ENCODE peak calls at places on chromosomes 11 and 22, in ten cellular contexts. Q is activated CD4-positive, alpha-beta T cell treated with anti-CD3 and anti-CD28 coated beads for 24 hours; A is aorta; R is NCI-H69; V is amniotic stem cell; C is stimulated activated CD4-positive, alpha-beta T cell treated with anti-CD3 and anti-CD28 coated beads, Interleukin-15, amount 100 ng/mL, for 48 hours; O is H9; E is GM12865; U is naive thymus-derived CD4-positive, alpha-beta T cell; D is CD8-positive, alpha-beta T cell. X is an unnamed sample.

GRCh38 chr11:69135420-69136363 is 20.0 kb upstream of the SMIM38 start:
- DNase-seq in Q (no peak), A (no peak), R (no peak), V (no peak), C (no peak), O (no peak), E (no peak), U (no peak), D (no peak), X (no peak)

GRCh38 chr11:61392991-61393595 is 706 bp downstream of the TMEM216 start:
- DNase-seq in Q (no peak), A (no peak), R (peak), V (no peak), C (no peak), O (no peak), E (peak), U (no peak), D (peak), X (peak)

GRCh38 chr11:102254047-102254446 is 63.2 kb upstream of the BIRC3 start:
- DNase-seq in Q (no peak), A (no peak), R (peak), V (no peak), C (no peak), O (peak), E (no peak), U (no peak), D (no peak), X (no peak)

GRCh38 chr11:20451568-20451967 is 64.1 kb downstream of the PRMT3 start:
- DNase-seq in Q (no peak), A (no peak), R (peak), V (no peak), C (no peak), O (no peak), E (no peak), U (no peak), D (no peak), X (peak)

GRCh38 chr11:122523841-122524531 is 131.5 kb upstream of the UBASH3B start:
- DNase-seq in Q (no peak), A (no peak), R (peak), V (no peak), C (no peak), O (peak), E (no peak), U (no peak), D (no peak), X (peak)

GRCh38 chr11:123173040-123173855 is 21.8 kb downstream of the CLMP start:
- DNase-seq in Q (no peak), A (no peak), R (no peak), V (peak), C (no peak), O (no peak), E (no peak), U (no peak), D (no peak), X (peak)

GRCh38 chr22:46652930-46653331 is 32.7 kb downstream of the GRAMD4 start:
- DNase-seq in Q (no peak), A (no peak), R (peak), V (no peak), C (no peak), O (no peak), E (no peak), U (no peak), D (no peak), X (no peak)

GRCh38 chr11:109939176-109939810 is 153.9 kb upstream of the ZC3H12C start:
- DNase-seq in Q (no peak), A (no peak), R (peak), V (peak), C (no peak), O (no peak), E (peak), U (no peak), D (no peak), X (peak)

GRCh38 chr11:69497221-69497787 is 15.8 kb downstream of the LINC01488 start:
- DNase-seq in Q (no peak), A (peak), R (no peak), V (peak), C (no peak), O (no peak), E (no peak), U (no peak), D (no peak), X (peak)

GRCh38 chr11:14636119-14636518 is 7.5 kb upstream of the PDE3B start:
- DNase-seq in Q (no peak), A (no peak), R (no peak), V (no peak), C (no peak), O (no peak), E (peak), U (no peak), D (no peak), X (no peak)

GRCh38 chr11:65298131-65298535 is 16.5 kb upstream of the CDC42EP2 start:
- DNase-seq in Q (no peak), A (peak), R (no peak), V (no peak), C (no peak), O (no peak), E (no peak), U (no peak), D (no peak), X (no peak)

GRCh38 chr22:40400173-40400572 is 29.8 kb downstream of the SGSM3 start:
- DNase-seq in Q (no peak), A (peak), R (no peak), V (no peak), C (peak), O (no peak), E (peak), U (peak), D (peak), X (no peak)

GRCh38 chr11:65021509-65021908 is 5.7 kb upstream of the SNX15 start:
- DNase-seq in Q (no peak), A (no peak), R (no peak), V (no peak), C (no peak), O (no peak), E (no peak), U (no peak), D (no peak), X (no peak)

GRCh38 chr11:44104472-44105294 is 9.2 kb downstream of the EXT2 start:
- DNase-seq in Q (no peak), A (no peak), R (no peak), V (no peak), C (no peak), O (peak), E (no peak), U (no peak), D (no peak), X (no peak)

GRCh38 chr11:31640611-31641010 is 131.0 kb downstream of the ELP4 start:
- DNase-seq in Q (no peak), A (no peak), R (peak), V (no peak), C (no peak), O (no peak), E (no peak), U (no peak), D (no peak), X (no peak)

GRCh38 chr11:80365315-80365714 is 924.5 kb upstream of the TENM4 start:
- DNase-seq in Q (no peak), A (no peak), R (no peak), V (no peak), C (no peak), O (no peak), E (peak), U (no peak), D (no peak), X (no peak)

GRCh38 chr11:104546486-104546885 is 351.8 kb downstream of the CASP12 start:
- DNase-seq in Q (no peak), A (no peak), R (no peak), V (no peak), C (no peak), O (no peak), E (no peak), U (no peak), D (no peak), X (no peak)

GRCh38 chr11:27757953-27758352 is 57.7 kb upstream of the BDNF start:
- DNase-seq in Q (no peak), A (peak), R (no peak), V (no peak), C (no peak), O (no peak), E (no peak), U (no peak), D (no peak), X (peak)

GRCh38 chr11:124867700-124868099 is 2.5 kb downstream of the ROBO3 start:
- DNase-seq in Q (no peak), A (no peak), R (peak), V (no peak), C (no peak), O (peak), E (peak), U (no peak), D (no peak), X (peak)

GRCh38 chr22:40553014-40553579 is 83.4 kb downstream of the MRTFA start:
- DNase-seq in Q (no peak), A (no peak), R (no peak), V (no peak), C (no peak), O (peak), E (no peak), U (no peak), D (no peak), X (no peak)

X was measured in GM03348.